ENCODE peak calls at places on chromosomes 13 and 19, in six cellular contexts. M, Q, J, P, Z and B are unnamed samples.

GRCh38 chr13:27120811-27121210 is 50.8 kb downstream of the USP12 start:
- DNase-seq in M (no peak), Q (no peak), J (no peak), P (no peak), Z (no peak), B (peak; percentile 55)

GRCh38 chr13:42394361-42395065 is 122.6 kb downstream of the AKAP11 start:
- DNase-seq in M (no peak), Q (no peak), J (no peak), P (no peak), Z (no peak), B (no peak)

GRCh38 chr13:79799466-79799865 is 318.5 kb downstream of the NDFIP2 start:
- DNase-seq in M (no peak), Q (no peak), J (no peak), P (peak; percentile 57), Z (no peak), B (no peak)

GRCh38 chr13:113650275-113650674 is 7.7 kb downstream of the ATP4B start:
- DNase-seq in M (no peak), Q (no peak), J (no peak), P (no peak), Z (peak; percentile 65), B (no peak)

GRCh38 chr19:10112895-10113591 is 1.6 kb downstream of the P2RY11 start:
- DNase-seq in M (peak; percentile 47), Q (peak; percentile 67), J (no peak), P (no peak), Z (peak; percentile 67), B (no peak)

GRCh38 chr13:29785978-29786377 is 64.4 kb downstream of the UBL3 start:
- DNase-seq in M (no peak), Q (no peak), J (no peak), P (no peak), Z (no peak), B (no peak)

GRCh38 chr13:20130012-20130411 is 30.8 kb downstream of the GJA3 start:
- DNase-seq in M (no peak), Q (no peak), J (no peak), P (no peak), Z (no peak), B (no peak)

GRCh38 chr19:33350538-33351309 is 22.8 kb upstream of the CEBPG start:
- DNase-seq in M (no peak), Q (no peak), J (no peak), P (peak; percentile 8), Z (no peak), B (no peak)

GRCh38 chr19:56076413-56076998 is 44.6 kb downstream of the ZNF787 start:
- DNase-seq in M (peak; percentile 48), Q (peak; percentile 83), J (no peak), P (peak; percentile 64), Z (no peak), B (peak; percentile 66)

GRCh38 chr13:61531383-61532065 is 115.9 kb upstream of the PCDH20 start:
- DNase-seq in M (no peak), Q (no peak), J (no peak), P (no peak), Z (no peak), B (no peak)

GRCh38 chr19:39514840-39515550 is at the start of gene SELENOV:
- DNase-seq in M (no peak), Q (no peak), J (no peak), P (no peak), Z (no peak), B (no peak)

GRCh38 chr19:3075605-3076431 is 13.5 kb upstream of the TLE5 start:
- DNase-seq in M (no peak), Q (peak; percentile 80), J (no peak), P (no peak), Z (peak; percentile 79), B (peak; percentile 49)

GRCh38 chr19:16586477-16586871 is 14.3 kb upstream of the SLC35E1 start:
- DNase-seq in M (no peak), Q (no peak), J (no peak), P (no peak), Z (no peak), B (no peak)
- H3K4me3 ChIP-seq in M (no peak overlapping the region), Q (no peak overlapping the region), J (no peak overlapping the region), P (no peak overlapping the region), Z (no peak overlapping the region), B (no peak overlapping the region)

DNA sequence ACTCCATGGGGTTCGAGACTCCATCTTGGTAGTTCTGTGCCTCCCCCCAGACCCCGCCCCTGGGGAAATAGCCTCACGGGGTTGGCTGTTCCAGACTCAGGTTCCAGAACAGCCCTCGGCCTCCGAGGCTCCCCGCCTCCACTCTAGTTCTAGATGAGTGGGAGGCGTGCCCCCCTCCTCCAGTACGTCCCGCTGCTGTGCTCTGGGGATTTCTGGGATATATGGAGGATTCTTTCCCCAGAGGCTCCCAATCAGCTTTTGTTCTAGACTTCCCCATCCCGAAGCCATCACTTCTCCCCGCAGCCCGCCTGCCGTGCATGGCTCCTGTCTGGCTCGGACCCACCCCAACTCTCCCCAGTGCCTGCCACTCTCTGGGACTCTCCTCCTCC is 1.9 kb upstream of the CACNG7 start:
- DNase-seq in M (no peak), Q (no peak), J (no peak), P (no peak), Z (no peak), B (no peak)
- H3K4me3 ChIP-seq in M (no peak overlapping the region), Q (no peak overlapping the region), J (no peak overlapping the region), P (no peak overlapping the region), Z (no peak overlapping the region), B (no peak overlapping the region)

GRCh38 chr13:111114362-111115050 is 604 bp upstream of the ARHGEF7 start:
- DNase-seq in M (no peak), Q (peak; percentile 10), J (no peak), P (peak; percentile 36), Z (no peak), B (peak; percentile 32)

GRCh38 chr13:111116830-111117229 is 1.7 kb downstream of the ARHGEF7 start:
- DNase-seq in M (no peak), Q (no peak), J (peak; percentile 31), P (peak; percentile 55), Z (no peak), B (no peak)

GRCh38 chr13:111115841-111116500 is 861 bp downstream of the ARHGEF7 start:
- DNase-seq in M (peak; percentile 12), Q (peak; percentile 50), J (peak; percentile 86), P (peak; percentile 86), Z (no peak), B (peak; percentile 27)

GRCh38 chr13:111117289-111117688 is 2.2 kb downstream of the ARHGEF7 start:
- DNase-seq in M (no peak), Q (no peak), J (no peak), P (peak; percentile 34), Z (no peak), B (no peak)

GRCh38 chr13:111115051-111115840 is at the start of gene ARHGEF7:
- DNase-seq in M (no peak), Q (no peak), J (no peak), P (no peak), Z (no peak), B (no peak)
- H3K4me3 ChIP-seq in M (peak within 1 kb of the TSS; percentile 61), Q (no peak within 1 kb of the TSS), J (peak within 1 kb of the TSS; percentile 52), P (peak within 1 kb of the TSS; percentile 63), Z (peak within 1 kb of the TSS; percentile 70), B (peak within 1 kb of the TSS; percentile 45)

DNA sequence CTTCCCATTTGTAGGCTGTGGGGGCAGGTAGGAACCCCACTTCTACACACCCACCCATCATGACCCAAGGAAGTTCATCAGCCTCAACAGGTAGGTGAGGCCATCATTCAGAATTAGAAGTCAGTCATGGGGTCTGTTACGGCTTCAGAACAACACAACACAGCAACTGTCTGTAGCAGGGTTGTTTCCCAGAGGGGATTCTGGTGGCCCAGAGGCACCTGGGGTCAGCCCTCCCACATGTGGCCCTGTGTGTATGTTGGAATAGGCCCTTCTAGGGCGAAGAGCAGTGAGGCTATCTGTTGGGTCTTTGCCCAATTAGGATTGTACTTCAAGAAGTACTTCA is 3.4 kb downstream of the IGFLR1 start:
- DNase-seq in M (no peak), Q (no peak), J (no peak), P (no peak), Z (no peak), B (no peak)
- H3K4me3 ChIP-seq in M (no peak overlapping the region), Q (no peak overlapping the region), J (no peak overlapping the region), P (no peak overlapping the region), Z (no peak overlapping the region), B (no peak overlapping the region)

DNA sequence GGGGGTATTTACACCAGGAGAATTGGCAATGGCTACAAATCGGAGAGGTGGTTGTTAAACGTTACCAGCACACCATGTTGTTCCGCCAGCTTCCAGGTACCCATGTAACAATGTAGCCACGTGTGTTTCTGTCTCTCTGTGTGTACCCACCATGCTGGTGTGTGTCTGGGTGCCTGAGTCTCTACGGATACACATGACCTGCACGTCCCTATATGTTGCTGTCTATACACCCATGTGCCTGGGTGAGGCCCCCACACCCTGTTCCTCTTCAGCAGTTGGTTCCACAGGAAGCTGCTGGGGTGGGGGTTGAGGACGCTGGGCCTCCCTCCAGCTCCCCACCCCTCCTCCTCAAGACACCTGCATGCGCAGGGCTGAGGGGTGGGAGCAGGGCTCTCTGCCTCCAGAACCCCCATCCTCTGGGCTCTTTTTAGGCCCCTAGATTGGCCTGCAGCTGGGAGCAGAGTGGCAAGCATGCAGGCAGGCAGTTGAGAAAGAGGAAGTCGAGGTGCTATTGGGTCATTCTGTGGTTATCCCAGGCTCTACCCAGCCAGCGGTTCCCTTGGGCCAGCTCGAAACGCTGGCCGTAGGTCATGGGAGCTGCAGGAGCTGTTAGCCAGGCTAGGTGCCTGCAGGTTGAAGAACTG is at the start of gene ARHGEF18:
- DNase-seq in M (no peak), Q (no peak), J (no peak), P (no peak), Z (peak; percentile 78), B (no peak)
- H3K4me3 ChIP-seq in M (no peak within 1 kb of the TSS), Q (no peak within 1 kb of the TSS), J (no peak within 1 kb of the TSS), P (no peak within 1 kb of the TSS), Z (peak within 1 kb of the TSS; percentile 43), B (no peak within 1 kb of the TSS)

GRCh38 chr13:101530293-101530692 is 77.8 kb downstream of the ITGBL1 start:
- DNase-seq in M (no peak), Q (no peak), J (no peak), P (peak; percentile 73), Z (no peak), B (no peak)
- H3K4me3 ChIP-seq in M (no peak overlapping the region), Q (no peak overlapping the region), J (no peak overlapping the region), P (no peak overlapping the region), Z (no peak overlapping the region), B (no peak overlapping the region)